ENCODE peak calls at places on chromosomes 2 and 18, in four cellular contexts. G is H9, L is GM23248, B is occipital lobe. C is an unnamed sample.

GRCh38 chr2:239625913-239626734 is 225.3 kb upstream of the HDAC4 start:
- DNase-seq in L (no peak), B (no peak), G (no peak), C (no peak)

GRCh38 chr2:164840930-164841718 is 499 bp downstream of the COBLL1 start:
- DNase-seq in G (peak), B (peak), L (peak), C (peak)

GRCh38 chr2:239963646-239964205 is 61.4 kb downstream of the NDUFA10 start:
- DNase-seq in B (no peak), G (no peak), L (no peak), C (no peak)

GRCh38 chr2:195647302-195647701 is 9.7 kb upstream of the SLC39A10 start:
- DNase-seq in B (no peak), G (no peak), L (no peak), C (no peak)

GRCh38 chr2:184527058-184527457 is 71.3 kb upstream of the ZNF804A start:
- DNase-seq in G (no peak), B (no peak), L (no peak), C (no peak)

GRCh38 chr2:7427293-7428060 is 510.3 kb downstream of the RNF144A start:
- DNase-seq in G (peak), B (no peak), L (peak), C (peak)

GRCh38 chr2:63078852-63079606 is 28.4 kb downstream of the OTX1 start:
- DNase-seq in L (peak), G (peak), B (no peak), C (peak)

GRCh38 chr2:241129086-241129871 is 20.0 kb downstream of the PASK start:
- DNase-seq in L (no peak), G (no peak), B (no peak), C (no peak)

GRCh38 chr2:139296672-139297209 is 516.6 kb upstream of the NXPH2 start:
- DNase-seq in G (no peak), B (no peak), L (no peak), C (no peak)

GRCh38 chr18:37441821-37442220 is 123.8 kb downstream of the CELF4 start:
- DNase-seq in B (no peak), L (no peak), G (no peak), C (no peak)